ENCODE peak calls at places on chromosomes 5 and 9, in five cellular contexts. R, C, M, T and A are unnamed samples.

GRCh38 chr5:111781200-111781599 is 24.2 kb upstream of the NREP start:
- DNase-seq in T (peak; percentile 32), C (no peak), M (no peak), R (peak; percentile 34), A (no peak)

GRCh38 chr5:174402224-174402812 is 322.1 kb upstream of the MSX2 start:
- DNase-seq in T (no peak), R (no peak), C (peak; percentile 40), M (peak; percentile 25), A (no peak)

GRCh38 chr5:99004960-99005359 is 76.2 kb upstream of the CHD1 start:
- DNase-seq in C (no peak), R (no peak), T (no peak), M (no peak), A (no peak)

GRCh38 chr5:126745259-126745992 is 31.5 kb upstream of the LMNB1 start:
- DNase-seq in R (no peak), C (no peak), T (no peak), M (no peak), A (no peak)

GRCh38 chr5:95866431-95867063 is 44.0 kb upstream of the GLRX start:
- DNase-seq in R (no peak), C (no peak), T (no peak), M (no peak), A (no peak)

GRCh38 chr5:125525356-125525755 is 778.9 kb upstream of the ZNF608 start:
- DNase-seq in C (no peak), T (no peak), R (no peak), M (peak; percentile 89), A (no peak)

GRCh38 chr9:133740891-133741290 is 2.7 kb upstream of the SARDH start:
- DNase-seq in M (no peak), R (no peak), T (peak; percentile 9), C (no peak), A (no peak)

GRCh38 chr5:149153751-149154610 is 12.7 kb downstream of the ABLIM3 start:
- DNase-seq in C (no peak), M (peak; percentile 84), R (no peak), T (no peak), A (no peak)

GRCh38 chr5:138720840-138721239 is 32.4 kb upstream of the CTNNA1 start:
- DNase-seq in C (no peak), T (no peak), R (no peak), M (no peak), A (no peak)

GRCh38 chr9:90979614-90980013 is 178.0 kb downstream of the SYK start:
- DNase-seq in T (no peak), R (no peak), C (no peak), M (no peak), A (no peak)

GRCh38 chr5:95812100-95812472 is 10.4 kb downstream of the GLRX start:
- DNase-seq in M (peak; percentile 55), C (peak; percentile 81), R (no peak), T (no peak), A (no peak)

GRCh38 chr5:94932259-94932658 is 313.8 kb downstream of the SLF1 start:
- DNase-seq in T (no peak), C (no peak), R (no peak), M (no peak), A (no peak)

GRCh38 chr5:173618927-173619519 is 2.6 kb upstream of the BOD1 start:
- DNase-seq in C (no peak), R (peak; percentile 53), T (peak; percentile 64), M (peak; percentile 74), A (no peak)

GRCh38 chr9:12426198-12426864 is 266.9 kb upstream of the TYRP1 start:
- DNase-seq in T (no peak), R (no peak), M (peak; percentile 22), C (no peak), A (peak; percentile 14)

GRCh38 chr5:172846249-172846648 is 12.2 kb downstream of the ERGIC1 start:
- DNase-seq in M (no peak), R (no peak), T (no peak), C (no peak), A (peak; percentile 41)

GRCh38 chr5:142358648-142359047 is 33.8 kb upstream of the SPRY4 start:
- DNase-seq in T (no peak), C (no peak), M (no peak), R (no peak), A (no peak)

GRCh38 chr5:38598994-38599611 is 42.7 kb upstream of the LIFR start:
- DNase-seq in C (peak; percentile 75), R (no peak), T (no peak), M (peak; percentile 80), A (no peak)

GRCh38 chr9:136002886-136003285 is 41.7 kb upstream of the UBAC1 start:
- DNase-seq in R (no peak), T (peak; percentile 45), C (no peak), M (no peak), A (no peak)

GRCh38 chr5:32531885-32532520 is 53.4 kb upstream of the SUB1 start:
- DNase-seq in M (peak; percentile 45), T (no peak), R (no peak), C (no peak), A (no peak)

GRCh38 chr5:181211208-181211607 is 6.2 kb upstream of the TRIM7 start:
- DNase-seq in M (no peak), C (no peak), T (no peak), R (no peak), A (no peak)
- TF ChIP-seq CTCF in M (no peak), C (no peak), T (no peak), R (no peak), A (no peak)

DNA sequence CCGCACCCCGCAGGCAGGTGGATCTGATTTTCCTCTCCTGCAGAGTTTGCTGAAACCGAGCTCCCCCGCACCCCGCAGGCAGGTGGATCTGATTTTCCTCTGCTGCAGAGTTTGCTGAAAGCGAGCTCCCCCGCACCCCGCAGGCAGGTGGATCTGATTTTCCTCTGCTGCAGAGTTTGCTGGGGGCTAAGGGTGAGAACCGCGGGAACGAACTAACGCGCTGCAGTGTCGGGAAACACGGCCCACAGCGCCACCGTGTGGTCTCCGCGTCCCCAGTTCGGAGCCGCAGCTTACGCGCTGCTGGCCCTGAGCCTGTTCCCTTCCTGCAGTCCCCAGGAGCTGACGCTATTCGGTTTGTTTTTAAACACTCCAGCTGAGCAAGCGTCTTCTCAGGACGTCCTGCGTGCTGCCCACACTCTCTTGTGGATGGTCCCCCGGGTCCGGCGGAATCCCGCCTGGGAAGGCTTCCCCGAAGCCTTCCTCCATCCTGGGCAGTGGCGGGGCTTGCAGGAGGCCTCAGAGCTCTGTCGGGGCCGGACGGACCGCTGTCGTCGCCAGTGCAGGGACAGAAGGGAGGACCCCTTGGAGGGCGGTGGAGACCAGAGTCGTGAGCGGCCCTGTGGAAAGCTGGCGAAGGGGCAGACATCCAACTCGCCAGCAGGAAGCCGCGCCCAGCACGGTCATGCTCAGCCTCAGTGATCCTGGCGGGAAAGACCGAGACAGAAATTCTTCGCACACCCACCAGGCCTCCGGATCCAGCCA is 121.2 kb upstream of the LPCAT1 start:
- DNase-seq in C (peak; percentile 48), R (peak; percentile 85), T (peak; percentile 91), M (peak; percentile 85), A (peak; percentile 38)
- H3K4me3 ChIP-seq in C (no peak overlapping the region), R (peak overlapping the region; percentile 25), T (peak overlapping the region; percentile 10), M (peak overlapping the region; percentile 55), A (peak overlapping the region; percentile 7)

GRCh38 chr5:131110256-131110594 is 54.8 kb downstream of the HINT1 start:
- DNase-seq in M (no peak), C (no peak), R (no peak), T (no peak), A (no peak)
- TF ChIP-seq CTCF in M (no peak), C (no peak), R (no peak), T (no peak), A (no peak)

GRCh38 chr5:168549554-168549953 is 20.4 kb downstream of the FBLL1 start:
- DNase-seq in R (no peak), C (no peak), M (no peak), T (no peak), A (no peak)
- H3K4me3 ChIP-seq in R (no peak overlapping the region), C (no peak overlapping the region), M (no peak overlapping the region), T (no peak overlapping the region), A (no peak overlapping the region)

GRCh38 chr9:99211746-99212145 is 10.0 kb downstream of the ALG2 start:
- DNase-seq in R (no peak), M (no peak), T (no peak), C (no peak), A (no peak)
- TF ChIP-seq CTCF in R (no peak), M (no peak), T (no peak), C (no peak), A (no peak)

GRCh38 chr9:120919639-120920494 is 6.7 kb downstream of the TRAF1 start:
- DNase-seq in C (no peak), R (no peak), M (no peak), T (no peak), A (no peak)
- H3K4me3 ChIP-seq in C (no peak overlapping the region), R (no peak overlapping the region), M (no peak overlapping the region), T (no peak overlapping the region), A (no peak overlapping the region)

DNA sequence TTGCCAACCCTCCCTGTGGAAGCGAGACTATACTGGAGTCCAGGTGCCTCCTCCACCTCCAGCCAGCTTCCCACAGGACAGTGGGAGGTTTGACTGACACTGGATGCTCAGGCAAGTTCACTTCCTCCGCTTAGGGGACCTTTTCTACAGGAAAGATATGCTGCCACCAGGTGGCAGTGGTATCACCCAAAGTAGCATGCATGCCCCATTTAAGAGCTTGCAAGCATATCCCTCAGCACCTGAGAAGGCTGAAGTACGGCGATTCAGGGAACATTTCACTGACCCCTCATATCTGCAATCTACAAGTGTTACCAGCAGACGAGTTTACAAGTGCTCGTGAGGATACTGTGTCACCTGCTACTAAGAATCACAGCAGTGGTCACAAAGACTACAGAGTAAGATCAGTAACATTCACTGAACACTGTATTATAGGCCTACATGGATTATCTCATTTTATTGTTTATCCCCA is 75.5 kb downstream of the KLHL3 start:
- DNase-seq in R (peak; percentile 80), M (peak; percentile 77), T (peak; percentile 82), C (peak; percentile 36), A (peak; percentile 46)
- TF ChIP-seq CTCF in R (peak; percentile 71), M (peak; percentile 80), T (peak; percentile 55), C (peak; percentile 80), A (peak; percentile 94)

GRCh38 chr9:21556581-21557427 is 74.7 kb upstream of the IFNE start:
- DNase-seq in R (no peak), C (no peak), M (peak; percentile 63), T (no peak), A (no peak)
- H3K4me3 ChIP-seq in R (peak overlapping the region; percentile 19), C (peak overlapping the region; percentile 86), M (peak overlapping the region; percentile 79), T (no peak overlapping the region), A (no peak overlapping the region)

DNA sequence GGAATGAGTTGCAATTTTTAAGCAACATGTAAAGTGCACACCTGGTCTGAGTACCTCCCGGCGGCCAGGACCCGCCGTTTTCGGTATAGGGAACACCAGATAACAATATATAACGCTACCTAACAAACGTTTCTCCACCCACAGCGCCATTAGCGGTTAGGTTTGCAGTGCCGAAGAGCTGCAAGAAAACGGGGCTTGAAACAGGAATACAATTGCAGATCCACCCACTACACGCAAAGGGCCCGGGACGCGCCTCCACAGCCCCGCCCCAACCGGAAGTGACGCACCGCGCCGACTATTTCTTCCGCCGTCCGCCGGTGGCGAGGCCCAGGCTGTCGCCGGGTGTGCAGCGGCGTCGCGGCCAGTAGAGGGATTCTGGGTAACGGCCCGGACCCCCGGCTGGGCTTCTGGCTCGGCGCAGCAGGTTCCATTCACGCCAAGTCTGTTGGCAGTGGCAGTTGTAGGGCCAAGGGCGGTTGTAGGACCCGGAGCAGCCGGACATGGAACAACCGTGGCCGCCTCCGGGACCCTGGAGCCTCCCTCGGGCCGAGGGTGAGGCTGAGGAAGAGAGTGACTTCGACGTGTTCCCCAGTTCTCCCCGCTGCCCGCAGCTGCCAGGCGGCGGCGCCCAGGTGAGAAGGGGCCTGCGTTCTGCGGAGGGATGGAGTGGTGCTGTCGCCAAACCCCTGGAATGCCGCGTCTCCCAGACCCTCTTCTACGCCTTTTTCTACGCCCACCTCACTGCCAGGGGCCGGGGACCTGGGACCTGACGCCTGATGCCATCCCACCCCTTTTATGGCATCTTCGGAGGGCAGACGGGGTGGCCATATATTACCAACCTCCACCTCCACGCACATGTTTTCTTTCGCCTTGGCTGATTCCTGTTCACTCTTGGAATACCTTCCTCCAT is at the start of gene CDC37L1:
- DNase-seq in M (peak; percentile 95), C (peak; percentile 87), T (peak; percentile 98), R (peak; percentile 99), A (peak; percentile 82)
- TF ChIP-seq CTCF in M (peak; percentile 66), C (peak; percentile 51), T (peak; percentile 67), R (peak; percentile 80), A (peak; percentile 32)